ENCODE peak calls at places on chromosomes 11 and 22, in seven cellular contexts. I is ELF-1; Q is naive thymus-derived CD8-positive, alpha-beta T cell; W is activated CD4-positive, alpha-beta T cell treated with anti-CD3 and anti-CD28 coated beads, Interleukin-2, amount 50 U/mL, for 1 hour; D is DMS153; Z is NB4; G is EH. V is an unnamed sample.
A peak's percentile ranks its signal among the peaks of the same experiment; 100 is the strongest.

GRCh38 chr11:62846177-62846576 is 6.8 kb upstream of the WDR74 start:
- DNase-seq in I (no peak), Q (no peak), W (no peak), D (no peak), Z (no peak), G (no peak), V (no peak)

GRCh38 chr11:128902515-128903066 is 11.4 kb downstream of the KCNJ5 start:
- DNase-seq in I (peak; percentile 4), Q (no peak), W (no peak), D (no peak), Z (no peak), G (peak; percentile 68), V (no peak)

GRCh38 chr11:103086461-103086860 is 5.5 kb downstream of the DCUN1D5 start:
- DNase-seq in I (no peak), Q (no peak), W (no peak), D (no peak), Z (no peak), G (peak; percentile 7), V (no peak)

GRCh38 chr11:76702378-76703128 is 32.0 kb upstream of the LRRC32 start:
- DNase-seq in I (peak; percentile 47), Q (no peak), W (no peak), D (no peak), Z (no peak), G (peak; percentile 13), V (no peak)

GRCh38 chr11:32213223-32213622 is 122.3 kb downstream of the RCN1 start:
- DNase-seq in I (no peak), Q (no peak), W (no peak), D (no peak), Z (peak; percentile 31), G (peak; percentile 70), V (no peak)

GRCh38 chr11:116931206-116931953 is 94.0 kb upstream of the APOA1 start:
- DNase-seq in I (no peak), Q (peak; percentile 66), W (peak; percentile 30), D (peak; percentile 4), Z (peak; percentile 56), G (no peak), V (no peak)

GRCh38 chr11:67504950-67505561 is at the start of gene PITPNM1:
- DNase-seq in I (peak; percentile 44), Q (peak; percentile 79), W (peak; percentile 67), D (no peak), Z (peak; percentile 88), G (peak; percentile 69), V (peak; percentile 76)

GRCh38 chr22:18068381-18068988 is 9.3 kb upstream of the PEX26 start:
- DNase-seq in I (peak; percentile 47), Q (no peak), W (no peak), D (no peak), Z (no peak), G (peak; percentile 91), V (no peak)

GRCh38 chr11:25065711-25066110 is 568.9 kb downstream of the LUZP2 start:
- DNase-seq in I (no peak), Q (no peak), W (no peak), D (no peak), Z (no peak), G (no peak), V (no peak)

GRCh38 chr22:25514436-25514835 is 50.0 kb upstream of the GRK3 start:
- DNase-seq in I (peak; percentile 8), Q (no peak), W (no peak), D (no peak), Z (no peak), G (peak; percentile 15), V (no peak)

GRCh38 chr11:75520688-75521087 is 5.1 kb downstream of the GDPD5 start:
- DNase-seq in I (no peak), Q (no peak), W (no peak), D (no peak), Z (no peak), G (no peak), V (no peak)

GRCh38 chr11:113014262-113014661 is 53.0 kb downstream of the NCAM1 start:
- DNase-seq in I (no peak), Q (no peak), W (no peak), D (peak; percentile 77), Z (peak; percentile 3), G (peak; percentile 19), V (no peak)

GRCh38 chr11:1877211-1878133 is 14.2 kb downstream of the PRR33 start:
- DNase-seq in I (no peak), Q (peak; percentile 64), W (no peak), D (peak; percentile 35), Z (no peak), G (peak; percentile 16), V (no peak)

GRCh38 chr11:19929147-19929546 is 216.5 kb downstream of the NAV2 start:
- DNase-seq in I (peak; percentile 30), Q (no peak), W (no peak), D (no peak), Z (no peak), G (peak; percentile 84), V (no peak)

GRCh38 chr11:119422505-119423416 is at the start of gene THY1:
- DNase-seq in I (peak; percentile 24), Q (no peak), W (no peak), D (no peak), Z (no peak), G (peak; percentile 81), V (peak; percentile 90)

GRCh38 chr11:45485070-45485716 is 180.2 kb downstream of the CHST1 start:
- DNase-seq in I (no peak), Q (no peak), W (no peak), D (no peak), Z (no peak), G (no peak), V (no peak)

GRCh38 chr11:32658639-32659406 is 75.2 kb downstream of the EIF3M start:
- DNase-seq in I (no peak), Q (no peak), W (no peak), D (no peak), Z (no peak), G (peak; percentile 26), V (no peak)

GRCh38 chr11:33529461-33529860 is 171.2 kb downstream of the C11orf91 start:
- DNase-seq in I (no peak), Q (no peak), W (no peak), D (no peak), Z (no peak), G (peak; percentile 70), V (no peak)

GRCh38 chr11:73982990-73983763 is 534 bp upstream of the UCP2 start:
- DNase-seq in I (peak; percentile 97), Q (peak; percentile 97), W (peak; percentile 91), D (peak; percentile 96), Z (peak; percentile 100), G (peak; percentile 91), V (peak; percentile 97)

GRCh38 chr11:133921513-133921912 is 35.3 kb downstream of the IGSF9B start:
- DNase-seq in I (no peak), Q (no peak), W (no peak), D (no peak), Z (no peak), G (no peak), V (no peak)

GRCh38 chr11:6855971-6856542 is 6.8 kb upstream of the OR10A2 start:
- DNase-seq in I (no peak), Q (no peak), W (no peak), D (no peak), Z (no peak), G (peak; percentile 63), V (no peak)

GRCh38 chr11:10122337-10123197 is 171.5 kb downstream of the SBF2 start:
- DNase-seq in I (peak; percentile 4), Q (no peak), W (no peak), D (no peak), Z (peak; percentile 21), G (peak; percentile 52), V (no peak)

GRCh38 chr11:103959279-103959930 is 77.0 kb upstream of the DDI1 start:
- DNase-seq in I (no peak), Q (no peak), W (no peak), D (no peak), Z (no peak), G (peak; percentile 81), V (no peak)

GRCh38 chr22:45885941-45886395 is 91.0 kb downstream of the WNT7B start:
- DNase-seq in I (peak; percentile 79), Q (peak; percentile 49), W (no peak), D (no peak), Z (no peak), G (no peak), V (peak; percentile 26)

GRCh38 chr11:61999141-61999975 is 31.9 kb upstream of the FTH1 start:
- DNase-seq in I (no peak), Q (no peak), W (no peak), D (no peak), Z (no peak), G (peak; percentile 24), V (no peak)

GRCh38 chr11:39346043-39346442 is 2113.4 kb downstream of the LRRC4C start:
- DNase-seq in I (no peak), Q (no peak), W (no peak), D (no peak), Z (no peak), G (no peak), V (no peak)